ENCODE peak calls at places on chromosomes 1 and 21, in four cellular contexts. One of them, this sample, is unnamed.

GRCh38 chr1:42191319-42191718 is 26.8 kb upstream of the GUCA2A start:
- DNase-seq in K562: no peak
- DNase-seq in GM23248: no peak
- DNase-seq in mammary epithelial cell: no peak
- DNase-seq in this sample: no peak

GRCh38 chr1:52659851-52660596 is 27.1 kb downstream of the SHISAL2A start:
- DNase-seq in K562: no peak
- DNase-seq in GM23248: no peak
- DNase-seq in mammary epithelial cell: peak
- DNase-seq in this sample: no peak

GRCh38 chr1:113980120-113980519 is 846 bp downstream of the OLFML3 start:
- DNase-seq in K562: no peak
- DNase-seq in GM23248: peak
- DNase-seq in mammary epithelial cell: no peak
- DNase-seq in this sample: no peak

GRCh38 chr1:1371354-1371740 is 3.7 kb downstream of the AURKAIP1 start:
- DNase-seq in K562: no peak
- DNase-seq in GM23248: peak
- DNase-seq in mammary epithelial cell: no peak
- DNase-seq in this sample: no peak

GRCh38 chr1:231500666-231501065 is 27.8 kb upstream of the TSNAX start:
- DNase-seq in K562: no peak
- DNase-seq in GM23248: no peak
- DNase-seq in mammary epithelial cell: no peak
- DNase-seq in this sample: no peak

GRCh38 chr1:30642391-30643120 is 80.8 kb downstream of the MATN1 start:
- DNase-seq in K562: no peak
- DNase-seq in GM23248: no peak
- DNase-seq in mammary epithelial cell: no peak
- DNase-seq in this sample: no peak

GRCh38 chr1:58528518-58528917 is 18.0 kb downstream of the OMA1 start:
- DNase-seq in K562: no peak
- DNase-seq in GM23248: peak
- DNase-seq in mammary epithelial cell: peak
- DNase-seq in this sample: no peak

GRCh38 chr21:38346286-38346685 is 89.5 kb downstream of the KCNJ15 start:
- DNase-seq in K562: no peak
- DNase-seq in GM23248: no peak
- DNase-seq in mammary epithelial cell: no peak
- DNase-seq in this sample: no peak

GRCh38 chr1:63836830-63837229 is 63.0 kb downstream of the ROR1 start:
- DNase-seq in K562: no peak
- DNase-seq in GM23248: no peak
- DNase-seq in mammary epithelial cell: no peak
- DNase-seq in this sample: no peak

GRCh38 chr1:230427981-230428380 is 1.8 kb upstream of the PGBD5 start:
- DNase-seq in K562: no peak
- DNase-seq in GM23248: no peak
- DNase-seq in mammary epithelial cell: no peak
- DNase-seq in this sample: no peak

GRCh38 chr1:222104097-222104496 is 362.2 kb upstream of the DUSP10 start:
- DNase-seq in K562: no peak
- DNase-seq in GM23248: no peak
- DNase-seq in mammary epithelial cell: no peak
- DNase-seq in this sample: no peak

GRCh38 chr1:225645194-225645593 is 7.7 kb downstream of the ENAH start:
- DNase-seq in K562: no peak
- DNase-seq in GM23248: no peak
- DNase-seq in mammary epithelial cell: no peak
- DNase-seq in this sample: no peak

GRCh38 chr1:187270256-187270655 is 441.5 kb downstream of the PLA2G4A start:
- DNase-seq in K562: no peak
- DNase-seq in GM23248: no peak
- DNase-seq in mammary epithelial cell: no peak
- DNase-seq in this sample: no peak
- H3K4me3 ChIP-seq in K562: no peak
- H3K4me3 ChIP-seq in GM23248: no peak
- H3K4me3 ChIP-seq in mammary epithelial cell: no peak
- H3K4me3 ChIP-seq in this sample: no peak

GRCh38 chr21:42535602-42536171 is 22.0 kb downstream of the SLC37A1 start:
- DNase-seq in K562: no peak
- DNase-seq in GM23248: no peak
- DNase-seq in mammary epithelial cell: no peak
- DNase-seq in this sample: no peak
- H3K27ac ChIP-seq in K562: no peak
- H3K27ac ChIP-seq in GM23248: no peak
- H3K27ac ChIP-seq in mammary epithelial cell: no peak
- H3K27ac ChIP-seq in this sample: no peak

GRCh38 chr1:23619299-23620188 is 60.2 kb upstream of the ID3 start:
- DNase-seq in K562: peak
- DNase-seq in GM23248: peak
- DNase-seq in mammary epithelial cell: peak
- DNase-seq in this sample: no peak
- H3K9ac ChIP-seq in K562: no peak
- H3K9ac ChIP-seq in GM23248: no peak
- H3K9ac ChIP-seq in mammary epithelial cell: no peak
- H3K9ac ChIP-seq in this sample: no peak

DNA sequence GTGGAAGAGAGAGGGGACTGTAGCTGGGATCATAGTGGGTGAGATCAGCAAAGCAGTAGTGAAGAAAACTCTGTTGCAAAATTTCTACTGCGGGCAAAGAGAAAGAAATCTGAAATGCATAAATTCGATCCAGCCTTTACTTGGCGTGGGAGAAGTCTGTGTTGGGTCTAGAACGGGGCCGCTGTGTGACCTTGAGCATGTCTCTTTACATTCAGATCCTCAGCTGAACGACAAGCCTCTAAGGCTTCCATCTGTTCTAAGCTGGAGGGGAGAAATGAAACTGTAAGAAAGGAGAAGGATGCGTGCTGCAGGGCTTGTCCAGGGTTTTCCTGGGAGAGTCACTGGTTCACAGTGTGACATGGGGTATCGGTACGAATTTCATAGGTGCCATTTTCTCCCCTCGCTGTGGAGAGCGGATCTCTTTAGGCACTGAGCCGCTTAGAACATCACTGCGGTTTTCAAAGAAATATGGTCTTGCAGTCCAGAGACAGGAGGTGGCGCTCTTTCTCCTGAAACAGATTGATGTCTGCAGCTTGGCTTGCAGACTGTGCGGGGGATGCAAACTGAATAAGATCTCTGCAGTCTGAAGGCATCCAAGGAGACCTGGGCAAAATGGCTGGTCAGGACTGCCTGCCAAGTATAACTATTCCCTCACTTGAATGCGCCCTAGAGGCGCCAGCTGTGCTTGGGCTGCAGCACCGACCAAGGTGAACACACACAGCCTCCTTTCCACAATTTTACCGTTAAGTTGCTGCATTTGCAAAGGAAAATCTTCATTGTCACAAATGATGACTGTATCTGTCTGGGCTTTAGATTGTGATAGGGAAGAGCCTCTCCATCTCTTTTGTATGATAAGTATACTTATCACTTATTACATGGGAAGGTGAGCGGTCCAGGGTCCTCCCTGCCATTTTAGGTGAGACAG is 104.1 kb downstream of the XCL2 start:
- DNase-seq in K562: peak
- DNase-seq in GM23248: peak
- DNase-seq in mammary epithelial cell: peak
- DNase-seq in this sample: peak
- H3K4me3 ChIP-seq in K562: no peak
- H3K4me3 ChIP-seq in GM23248: peak
- H3K4me3 ChIP-seq in mammary epithelial cell: no peak
- H3K4me3 ChIP-seq in this sample: peak

This sample was measured in SK-N-MC.